ENCODE peak calls at places on chromosome 11, in five cellular contexts. B is H9, A is PC-3, O is PC-9, M is fibroblast of lung. U is an unnamed sample. For H4K20me1, the result is how much of the 10 kb centered on the place peaks cover.

GRCh38 chr11:111729441-111729840 is 36.7 kb downstream of the PPP2R1B start:
- DNase-seq in B (no peak), A (no peak), O (peak), M (peak), U (no peak)

GRCh38 chr11:113991170-113991569 is 16.3 kb downstream of the HTR3A start:
- DNase-seq in B (peak), A (peak), O (no peak), M (peak), U (no peak)

GRCh38 chr11:64028398-64029115 is 7.2 kb upstream of the FLRT1 start:
- DNase-seq in B (peak), A (no peak), O (no peak), M (peak), U (peak)

GRCh38 chr11:106087815-106088435 is 10.5 kb downstream of the AASDHPPT start:
- DNase-seq in B (peak), A (peak), O (peak), M (peak), U (peak)

GRCh38 chr11:33977676-33978075 is 73.9 kb upstream of the CAPRIN1 start:
- DNase-seq in B (no peak), A (no peak), O (peak), M (no peak), U (no peak)

GRCh38 chr11:61959026-61959608 is 8.3 kb downstream of the FTH1 start:
- DNase-seq in B (peak), A (peak), O (peak), M (no peak), U (no peak)

GRCh38 chr11:45041556-45041955 is 90.9 kb upstream of the TP53I11 start:
- DNase-seq in B (no peak), A (no peak), O (no peak), M (no peak), U (no peak)

GRCh38 chr11:118263694-118264567 is at the start of gene MPZL2:
- DNase-seq in B (peak), A (peak), O (peak), M (no peak), U (no peak)

GRCh38 chr11:83037877-83038276 is 33.8 kb downstream of the RAB30 start:
- DNase-seq in B (no peak), A (no peak), O (no peak), M (no peak), U (no peak)

GRCh38 chr11:72491001-72491400 is 56.7 kb upstream of the CLPB start:
- DNase-seq in B (no peak), A (no peak), O (no peak), M (peak), U (no peak)

GRCh38 chr11:38990139-38990538 is 2392.1 kb upstream of the RAG2 start:
- DNase-seq in B (no peak), A (peak), O (no peak), M (no peak), U (no peak)

GRCh38 chr11:108916935-108917334 is 252.1 kb downstream of the DDX10 start:
- DNase-seq in B (no peak), A (no peak), O (no peak), M (no peak), U (no peak)

GRCh38 chr11:71191201-71191600 is 61.2 kb downstream of the SHANK2 start:
- DNase-seq in B (no peak), A (no peak), O (no peak), M (no peak), U (no peak)

GRCh38 chr11:107791343-107792048 is 67.1 kb downstream of the SLC35F2 start:
- DNase-seq in B (no peak), A (no peak), O (no peak), M (peak), U (no peak)

GRCh38 chr11:68016904-68017817 is 7.0 kb downstream of the ALDH3B1 start:
- DNase-seq in B (no peak), A (no peak), O (peak), M (peak), U (no peak)

GRCh38 chr11:117831661-117832415 is 7.3 kb upstream of the FXYD2 start:
- DNase-seq in B (peak), A (no peak), O (no peak), M (no peak), U (no peak)

GRCh38 chr11:2575611-2576051 is 124.2 kb downstream of the KCNQ1OT1 start:
- DNase-seq in B (peak), A (no peak), O (no peak), M (no peak), U (no peak)

GRCh38 chr11:61413496-61413895 is 16.3 kb downstream of the CPSF7 start:
- DNase-seq in B (no peak), A (no peak), O (no peak), M (no peak), U (no peak)

GRCh38 chr11:87493516-87493915 is 455.8 kb downstream of the TMEM135 start:
- DNase-seq in B (peak), A (no peak), O (no peak), M (no peak), U (no peak)

GRCh38 chr11:84648413-84648812 is 978.7 kb downstream of the DLG2 start:
- DNase-seq in B (peak), A (no peak), O (no peak), M (no peak), U (no peak)

GRCh38 chr11:130118636-130119387 is 40.8 kb upstream of the ST14 start:
- DNase-seq in B (no peak), A (no peak), O (no peak), M (no peak), U (peak)

GRCh38 chr11:32312206-32312817 is 123.0 kb downstream of the WT1 start:
- DNase-seq in B (no peak), A (peak), O (peak), M (peak), U (no peak)

GRCh38 chr11:65555693-65556231 is 2.4 kb downstream of the LTBP3 start:
- DNase-seq in B (no peak), A (peak), O (peak), M (peak), U (no peak)

GRCh38 chr11:35174666-35175065 is 35.7 kb downstream of the CD44 start:
- DNase-seq in B (no peak), A (peak), O (peak), M (peak), U (no peak)

GRCh38 chr11:35178067-35178805 is 39.3 kb downstream of the CD44 start:
- DNase-seq in B (no peak), A (no peak), O (no peak), M (no peak), U (no peak)

GRCh38 chr11:35179466-35180135 is 40.6 kb downstream of the CD44 start:
- DNase-seq in B (no peak), A (peak), O (no peak), M (no peak), U (no peak)

GRCh38 chr11:35178862-35179261 is 39.9 kb downstream of the CD44 start:
- DNase-seq in B (no peak), A (peak), O (peak), M (no peak), U (no peak)

DNA sequence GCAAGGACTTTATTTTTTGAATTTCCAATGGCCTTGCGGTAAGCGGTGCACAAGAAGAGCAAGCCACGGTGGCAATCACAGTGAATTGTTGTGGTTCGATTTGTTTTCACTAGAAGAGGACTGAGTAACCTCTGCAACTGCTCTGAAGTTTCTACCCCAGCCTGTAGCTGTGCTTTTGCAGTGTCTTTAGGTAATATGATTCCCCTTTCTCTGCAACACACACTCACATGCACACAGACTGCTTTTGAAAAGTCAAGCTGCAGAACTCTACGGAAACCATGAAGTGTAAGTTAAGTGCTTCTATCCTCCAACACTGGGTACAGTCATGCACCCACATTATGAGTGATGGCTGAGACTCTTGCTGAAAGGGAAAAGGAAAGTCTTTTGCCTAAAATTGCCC is 38.4 kb downstream of the CD44 start:
- DNase-seq in B (no peak), A (no peak), O (no peak), M (peak), U (no peak)
- H3K27ac ChIP-seq in B (no peak), A (peak), O (peak), M (no peak), U (no peak)

GRCh38 chr11:86043765-86044534 is 24.9 kb downstream of the PICALM start:
- DNase-seq in B (no peak), A (no peak), O (no peak), M (no peak), U (no peak)

GRCh38 chr11:86050310-86050709 is 18.6 kb downstream of the PICALM start:
- DNase-seq in B (no peak), A (no peak), O (no peak), M (no peak), U (no peak)

GRCh38 chr11:86047275-86047991 is 21.5 kb downstream of the PICALM start:
- DNase-seq in B (no peak), A (peak), O (peak), M (peak), U (no peak)

GRCh38 chr11:86041975-86042378 is 26.9 kb downstream of the PICALM start:
- DNase-seq in B (peak), A (peak), O (peak), M (peak), U (peak)

DNA sequence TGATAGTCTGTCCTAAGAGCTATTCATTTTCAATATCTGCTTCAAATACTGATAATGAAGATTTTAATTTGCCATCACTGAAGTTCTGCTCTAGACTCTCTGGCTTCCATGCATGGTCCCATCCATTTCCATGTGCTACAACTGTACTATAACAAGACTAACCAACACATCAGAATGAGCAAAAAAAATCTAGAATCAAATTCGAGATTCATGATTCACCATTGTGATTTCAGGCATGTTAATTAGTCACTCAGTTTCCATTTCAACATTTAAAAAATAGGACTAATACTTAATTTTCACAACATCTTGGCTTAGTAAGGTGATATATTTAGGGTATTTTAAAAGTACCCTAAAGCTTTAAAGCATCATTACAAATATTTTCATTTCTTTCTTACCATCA is 22.8 kb downstream of the PICALM start:
- DNase-seq in B (no peak), A (no peak), O (no peak), M (no peak), U (no peak)
- H4K20me1 ChIP-seq in B (under half), A (under half), O (under half), M (under half), U (half or more)

DNA sequence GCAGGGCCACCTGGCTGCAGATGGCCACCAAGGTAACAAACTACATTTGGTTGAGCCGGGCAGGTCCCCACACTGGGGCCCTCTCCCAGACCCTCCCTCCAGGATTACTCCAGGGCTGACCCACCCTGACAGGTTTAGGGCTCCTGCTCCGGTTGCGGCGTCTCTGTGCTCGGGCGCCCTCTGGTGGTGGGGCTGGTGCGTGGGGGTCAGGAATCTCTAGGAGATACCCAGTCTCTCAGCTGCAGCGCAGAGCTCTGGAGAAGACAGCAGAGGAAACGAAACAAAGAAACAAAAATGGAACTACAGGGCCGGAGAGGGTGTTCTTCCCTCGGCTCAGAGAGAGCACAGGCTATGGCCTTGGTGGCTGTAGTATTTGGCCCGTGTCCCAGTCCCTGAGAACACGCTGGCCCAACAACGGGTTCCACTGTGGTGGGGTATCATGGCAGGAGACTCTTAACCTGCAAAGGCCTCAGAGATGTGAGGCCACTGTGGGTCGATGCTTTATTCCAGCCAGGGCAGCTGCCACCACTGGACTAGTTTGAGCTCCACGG is 2.4 kb downstream of the C11orf96 start:
- DNase-seq in B (peak), A (peak), O (no peak), M (no peak), U (peak)
- H3K27ac ChIP-seq in B (no peak), A (no peak), O (no peak), M (no peak), U (no peak)

GRCh38 chr11:94134651-94135512 is 6.2 kb downstream of the PANX1 start:
- DNase-seq in B (no peak), A (peak), O (peak), M (peak), U (no peak)
- H4K20me1 ChIP-seq in B (under half), A (half or more), O (under half), M (under half), U (under half)

GRCh38 chr11:9774591-9775392 is 110.9 kb downstream of the SWAP70 start:
- DNase-seq in B (no peak), A (peak), O (no peak), M (peak), U (no peak)

GRCh38 chr11:9776203-9776602 is 112.3 kb downstream of the SWAP70 start:
- DNase-seq in B (no peak), A (peak), O (no peak), M (no peak), U (no peak)

GRCh38 chr11:9774109-9774508 is 110.2 kb downstream of the SWAP70 start:
- DNase-seq in B (no peak), A (no peak), O (no peak), M (no peak), U (no peak)

GRCh38 chr11:9777066-9777465 is 113.2 kb downstream of the SWAP70 start:
- DNase-seq in B (no peak), A (no peak), O (no peak), M (no peak), U (no peak)

DNA sequence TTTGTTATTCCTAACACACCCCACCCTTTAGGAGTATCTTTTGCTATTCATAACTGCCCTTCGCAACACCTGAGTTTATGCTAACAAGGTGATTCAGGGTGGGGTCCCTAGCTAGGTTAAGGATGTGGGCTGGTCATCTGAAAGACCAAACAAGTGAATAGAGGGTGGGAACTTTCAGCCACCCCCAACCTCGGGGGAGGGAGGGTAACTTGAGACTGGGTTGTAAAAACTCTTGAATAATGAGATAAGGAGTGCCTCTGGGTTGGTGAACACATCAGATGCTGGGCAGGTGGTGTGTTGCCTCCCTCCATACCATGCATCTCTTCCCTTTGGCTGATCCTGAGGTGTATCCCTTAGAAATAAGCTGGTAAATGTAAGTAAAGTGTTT is 111.5 kb downstream of the SWAP70 start:
- DNase-seq in B (no peak), A (no peak), O (no peak), M (no peak), U (no peak)
- H3K27ac ChIP-seq in B (no peak), A (no peak), O (no peak), M (peak), U (no peak)

U was measured in OCI-LY7.